ENCODE peak calls at places on chromosomes 7 and 10, in four cellular contexts. U is A172, R is M059J, E is endothelial cell. D is an unnamed sample.

GRCh38 chr7:20152511-20152910 is 64.7 kb downstream of the MACC1 start:
- DNase-seq in U (peak), R (peak), E (no peak), D (no peak)

GRCh38 chr10:84211566-84211965 is 13.8 kb downstream of the LRIT2 start:
- DNase-seq in U (no peak), R (no peak), E (no peak), D (no peak)

GRCh38 chr7:5766321-5766761 is 15.1 kb downstream of the RNF216 start:
- DNase-seq in U (peak), R (peak), E (no peak), D (peak)

GRCh38 chr10:13806419-13806818 is 219.7 kb downstream of the PRPF18 start:
- DNase-seq in U (no peak), R (no peak), E (no peak), D (no peak)

GRCh38 chr7:55526770-55527169 is 45.5 kb downstream of the VOPP1 start:
- DNase-seq in U (no peak), R (no peak), E (no peak), D (no peak)

GRCh38 chr10:45817912-45818311 is 29.4 kb downstream of the AGAP4 start:
- DNase-seq in U (no peak), R (no peak), E (no peak), D (no peak)

GRCh38 chr10:52170776-52171175 is 143.3 kb upstream of the DKK1 start:
- DNase-seq in U (no peak), R (no peak), E (no peak), D (no peak)

GRCh38 chr7:22563115-22563514 is 63.1 kb upstream of the STEAP1B start:
- DNase-seq in U (no peak), R (peak), E (no peak), D (peak)

GRCh38 chr7:100190059-100190711 is 12.5 kb downstream of the STAG3 start:
- DNase-seq in U (peak), R (no peak), E (no peak), D (no peak)

GRCh38 chr10:13146383-13146782 is 15.0 kb upstream of the MCM10 start:
- DNase-seq in U (peak), R (no peak), E (no peak), D (no peak)

GRCh38 chr10:2623675-2624274 is 443.6 kb upstream of the PFKP start:
- DNase-seq in U (no peak), R (no peak), E (no peak), D (no peak)

GRCh38 chr7:95682913-95683312 is 86.6 kb upstream of the PDK4 start:
- DNase-seq in U (no peak), R (no peak), E (no peak), D (no peak)

GRCh38 chr7:83970081-83970480 is 224.5 kb downstream of the SEMA3A start:
- DNase-seq in U (no peak), R (no peak), E (no peak), D (no peak)

GRCh38 chr10:76141376-76141775 is 710.0 kb downstream of the LRMDA start:
- DNase-seq in U (no peak), R (no peak), E (no peak), D (no peak)

GRCh38 chr7:159020987-159021386 is 123.7 kb downstream of the VIPR2 start:
- DNase-seq in U (no peak), R (no peak), E (no peak), D (no peak)

GRCh38 chr7:149005427-149006344 is 22.6 kb downstream of the PDIA4 start:
- DNase-seq in U (peak), R (peak), E (peak), D (peak)

GRCh38 chr10:89327803-89328441 is at the start of gene IFIT3:
- DNase-seq in U (peak), R (peak), E (peak), D (peak)

GRCh38 chr7:40470111-40470736 is 335.4 kb downstream of the SUGCT start:
- DNase-seq in U (peak), R (peak), E (no peak), D (no peak)

GRCh38 chr10:31116226-31116625 is 84.6 kb upstream of the ZNF438 start:
- DNase-seq in U (no peak), R (no peak), E (no peak), D (no peak)

GRCh38 chr10:102342958-102343357 is 52.5 kb upstream of the NFKB2 start:
- DNase-seq in U (peak), R (peak), E (no peak), D (no peak)